ENCODE peak calls at places on chromosomes 3 and 15, in four cellular contexts. One of them, this sample, is unnamed.

GRCh38 chr15:31326729-31327673 is at the start of gene KLF13:
- DNase-seq in H1: no peak
- DNase-seq in K562: peak; percentile 55
- DNase-seq in GM12878: no peak
- DNase-seq in this sample: no peak

GRCh38 chr3:116392291-116392690 is 53.0 kb downstream of the LSAMP start:
- DNase-seq in GM12878: no peak
- DNase-seq in K562: no peak
- DNase-seq in H1: no peak
- DNase-seq in this sample: no peak

GRCh38 chr3:188868803-188869202 is 303.0 kb upstream of the TPRG1 start:
- DNase-seq in H1: no peak
- DNase-seq in GM12878: no peak
- DNase-seq in K562: no peak
- DNase-seq in this sample: no peak

GRCh38 chr15:89728254-89728653 is 22.8 kb downstream of the MESP1 start:
- DNase-seq in GM12878: no peak
- DNase-seq in H1: no peak
- DNase-seq in K562: no peak
- DNase-seq in this sample: no peak

GRCh38 chr15:28980709-28981350 is 95.1 kb downstream of the APBA2 start:
- DNase-seq in GM12878: no peak
- DNase-seq in K562: no peak
- DNase-seq in H1: no peak
- DNase-seq in this sample: no peak

GRCh38 chr3:69095636-69096035 is 10.9 kb downstream of the ARL6IP5 start:
- DNase-seq in GM12878: no peak
- DNase-seq in K562: peak; percentile 44
- DNase-seq in H1: no peak
- DNase-seq in this sample: no peak

GRCh38 chr15:65869954-65870871 is 922 bp downstream of the RAB11A start:
- DNase-seq in GM12878: no peak
- DNase-seq in H1: no peak
- DNase-seq in K562: peak; percentile 74
- DNase-seq in this sample: peak; percentile 50

GRCh38 chr15:92887869-92888268 is 12.3 kb upstream of the CHD2 start:
- DNase-seq in K562: no peak
- DNase-seq in GM12878: no peak
- DNase-seq in H1: no peak
- DNase-seq in this sample: no peak

GRCh38 chr3:111963424-111963823 is 15.4 kb upstream of the ABHD10 start:
- DNase-seq in H1: no peak
- DNase-seq in K562: no peak
- DNase-seq in GM12878: no peak
- DNase-seq in this sample: no peak

GRCh38 chr3:188037116-188037718 is 116.7 kb upstream of the LPP start:
- DNase-seq in H1: no peak
- DNase-seq in GM12878: no peak
- DNase-seq in K562: no peak
- DNase-seq in this sample: peak; percentile 83

GRCh38 chr3:139659511-139659910 is 18.3 kb downstream of the NMNAT3 start:
- DNase-seq in GM12878: no peak
- DNase-seq in K562: no peak
- DNase-seq in H1: no peak
- DNase-seq in this sample: no peak

GRCh38 chr3:122488262-122488973 is 26.3 kb downstream of the KPNA1 start:
- DNase-seq in GM12878: no peak
- DNase-seq in K562: no peak
- DNase-seq in H1: no peak
- DNase-seq in this sample: no peak

GRCh38 chr3:160395297-160395696 is 3.7 kb downstream of the IFT80 start:
- DNase-seq in K562: peak; percentile 33
- DNase-seq in GM12878: no peak
- DNase-seq in H1: no peak
- DNase-seq in this sample: no peak

GRCh38 chr3:25457642-25458419 is 29.8 kb downstream of the RARB start:
- DNase-seq in GM12878: no peak
- DNase-seq in H1: no peak
- DNase-seq in K562: no peak
- DNase-seq in this sample: no peak

GRCh38 chr15:68650901-68651709 is 72.3 kb downstream of the CORO2B start:
- DNase-seq in H1: peak; percentile 100
- DNase-seq in K562: peak; percentile 70
- DNase-seq in GM12878: no peak
- DNase-seq in this sample: peak; percentile 18

GRCh38 chr3:11604139-11604895 is 39.4 kb downstream of the VGLL4 start:
- DNase-seq in K562: peak; percentile 57
- DNase-seq in GM12878: no peak
- DNase-seq in H1: no peak
- DNase-seq in this sample: no peak

GRCh38 chr3:7793786-7794185 is 707.8 kb upstream of the LMCD1 start:
- DNase-seq in H1: no peak
- DNase-seq in K562: no peak
- DNase-seq in GM12878: no peak
- DNase-seq in this sample: no peak
- TF ChIP-seq HDAC6 in H1: no peak
- TF ChIP-seq HDAC6 in K562: no peak
- TF ChIP-seq HDAC6 in GM12878: no peak
- TF ChIP-seq HDAC6 in this sample: no peak

GRCh38 chr3:30618508-30618907 is 12.1 kb downstream of the TGFBR2 start:
- DNase-seq in K562: no peak
- DNase-seq in GM12878: no peak
- DNase-seq in H1: no peak
- DNase-seq in this sample: no peak
- H3K4me1 ChIP-seq in K562: no peaks in the 10 kb centered on the region
- H3K4me1 ChIP-seq in GM12878: no peaks in the 10 kb centered on the region
- H3K4me1 ChIP-seq in H1: no peaks in the 10 kb centered on the region
- H3K4me1 ChIP-seq in this sample: peaks cover 100% of the 10 kb centered on the region

DNA sequence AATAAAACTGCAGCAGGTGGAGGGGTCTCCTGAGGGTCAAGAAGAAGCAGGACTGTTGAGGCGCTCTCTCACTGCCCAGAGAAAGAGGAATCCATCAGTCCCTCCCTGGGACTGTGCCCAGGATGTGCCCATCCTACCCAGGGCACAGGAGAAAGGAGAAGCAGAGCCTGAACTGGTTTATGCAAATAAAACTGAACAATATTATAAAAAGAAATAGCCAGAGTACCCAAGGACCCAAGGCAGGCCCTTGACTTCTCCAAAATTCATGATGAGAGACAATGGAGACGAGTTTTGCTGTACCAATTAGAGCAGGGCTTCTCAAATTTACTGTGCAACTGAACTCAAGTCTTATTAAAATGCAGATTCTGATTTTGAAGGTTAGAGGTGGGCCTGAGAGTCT is 211.0 kb downstream of the IGSF11 start:
- DNase-seq in H1: no peak
- DNase-seq in K562: no peak
- DNase-seq in GM12878: no peak
- DNase-seq in this sample: no peak
- TF ChIP-seq HDAC6 in H1: no peak
- TF ChIP-seq HDAC6 in K562: no peak
- TF ChIP-seq HDAC6 in GM12878: no peak
- TF ChIP-seq HDAC6 in this sample: no peak

DNA sequence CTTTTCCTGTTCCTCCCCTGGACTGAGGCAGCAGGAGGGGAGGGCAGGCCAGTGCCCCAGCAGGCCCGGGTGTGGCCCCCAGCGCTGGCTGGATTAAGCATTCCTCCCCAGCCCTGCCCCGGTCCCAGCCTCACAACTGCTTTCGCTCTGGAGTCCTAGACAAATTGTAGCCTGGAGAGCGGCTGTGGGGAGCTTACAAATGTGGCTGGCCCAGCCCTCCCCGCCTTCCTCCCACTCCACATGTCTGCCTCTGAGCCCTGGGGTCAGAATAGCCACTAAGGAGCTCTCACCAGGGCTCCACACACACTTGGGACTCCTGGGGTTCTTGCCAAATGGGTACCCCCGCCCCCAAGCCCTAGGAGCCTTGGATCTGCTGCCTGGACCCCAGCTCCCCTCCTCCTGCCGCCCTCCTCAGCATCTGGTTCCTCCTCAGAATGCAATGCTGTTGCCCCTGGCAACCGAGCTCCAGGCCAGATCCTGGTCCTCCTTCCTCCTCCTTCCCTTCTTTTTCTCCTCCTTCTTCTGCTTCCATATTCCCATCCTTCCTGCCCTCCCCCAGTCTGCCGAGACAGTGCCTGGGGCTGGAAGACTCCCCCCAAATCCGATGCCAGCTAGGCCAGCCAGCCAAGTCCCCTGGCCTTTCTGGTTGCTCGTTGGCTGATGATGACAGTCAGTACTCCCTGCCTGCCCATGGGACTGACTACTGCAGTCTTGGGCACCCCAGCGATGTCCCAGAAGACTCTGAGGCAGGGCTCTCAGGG is 91.1 kb downstream of the LINGO1 start:
- DNase-seq in GM12878: no peak
- DNase-seq in H1: no peak
- DNase-seq in K562: no peak
- DNase-seq in this sample: no peak
- H3K4me1 ChIP-seq in GM12878: peaks cover 34% of the 10 kb centered on the region
- H3K4me1 ChIP-seq in H1: peaks cover 12% of the 10 kb centered on the region
- H3K4me1 ChIP-seq in K562: no peaks in the 10 kb centered on the region
- H3K4me1 ChIP-seq in this sample: peaks cover 23% of the 10 kb centered on the region

DNA sequence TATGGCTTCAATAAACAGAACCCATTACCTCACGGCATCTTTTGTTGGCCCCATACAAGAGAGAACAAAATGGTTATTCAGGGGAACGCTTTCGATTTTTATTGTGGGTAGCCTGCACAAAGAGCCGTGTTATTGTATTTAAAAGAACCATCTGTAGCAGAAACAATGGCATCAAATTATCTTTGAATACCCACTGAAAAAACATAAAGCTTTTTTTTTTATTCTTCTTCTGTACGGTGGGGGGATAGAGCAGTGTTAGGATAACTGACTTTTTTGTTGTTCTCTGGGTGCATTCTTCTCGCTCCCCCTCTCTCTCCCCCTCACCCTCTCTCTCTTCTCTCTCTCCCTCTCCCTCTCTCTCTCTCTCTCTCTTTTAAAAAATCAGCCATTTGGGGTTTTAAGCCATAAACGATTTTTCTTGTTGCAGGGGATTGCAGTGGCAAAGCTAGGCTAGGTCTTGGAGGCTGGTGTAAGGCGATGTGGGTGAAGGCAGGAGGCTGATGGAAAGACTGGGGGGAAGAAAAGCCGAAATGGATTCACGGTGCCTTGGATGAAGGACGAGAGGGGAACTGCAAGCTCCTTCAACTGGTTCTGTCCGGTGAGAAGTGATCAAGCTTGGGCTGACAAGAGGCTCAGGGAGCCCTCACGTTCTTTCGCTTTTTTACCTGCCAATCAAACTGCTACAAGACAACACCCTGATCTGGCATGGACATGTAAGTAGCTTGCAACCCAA is 12.4 kb upstream of the SOX2 start:
- DNase-seq in K562: no peak
- DNase-seq in GM12878: no peak
- DNase-seq in H1: peak; percentile 60
- DNase-seq in this sample: no peak
- TF ChIP-seq HDAC6 in K562: no peak
- TF ChIP-seq HDAC6 in GM12878: no peak
- TF ChIP-seq HDAC6 in H1: no peak
- TF ChIP-seq HDAC6 in this sample: no peak

GRCh38 chr3:101897013-101897412 is 47.7 kb downstream of the NFKBIZ start:
- DNase-seq in GM12878: no peak
- DNase-seq in H1: no peak
- DNase-seq in K562: no peak
- DNase-seq in this sample: no peak
- H3K4me1 ChIP-seq in GM12878: peaks cover 24% of the 10 kb centered on the region
- H3K4me1 ChIP-seq in H1: peaks cover 2% of the 10 kb centered on the region
- H3K4me1 ChIP-seq in K562: no peaks in the 10 kb centered on the region
- H3K4me1 ChIP-seq in this sample: no peaks in the 10 kb centered on the region

GRCh38 chr15:79116771-79117170 is 26.2 kb upstream of the RASGRF1 start:
- DNase-seq in H1: peak; percentile 4
- DNase-seq in K562: no peak
- DNase-seq in GM12878: no peak
- DNase-seq in this sample: no peak
- TF ChIP-seq HDAC6 in H1: no peak
- TF ChIP-seq HDAC6 in K562: no peak
- TF ChIP-seq HDAC6 in GM12878: no peak
- TF ChIP-seq HDAC6 in this sample: no peak

This sample was measured in HepG2.